ENCODE peak calls at places on chromosomes 16 and 17, in six cellular contexts. I is fibroblast of mammary gland, V is dorsolateral prefrontal cortex, M is mucosa of descending colon, Y is spleen, G is ovary. O is an unnamed sample.

GRCh38 chr17:56499799-56500388 is 93.6 kb upstream of the NOG start:
- DNase-seq in I (peak), V (no peak), M (peak), Y (no peak), G (no peak), O (no peak)

GRCh38 chr17:48307814-48308411 is 122.1 kb downstream of the SKAP1 start:
- DNase-seq in I (peak), V (no peak), M (peak), Y (peak), G (no peak), O (no peak)

GRCh38 chr17:74757502-74757901 is 9.1 kb downstream of the NHERF1 start:
- DNase-seq in I (no peak), V (no peak), M (no peak), Y (no peak), G (no peak), O (no peak)

GRCh38 chr16:4266372-4266771 is 6.5 kb downstream of the TFAP4 start:
- DNase-seq in I (peak), V (no peak), M (no peak), Y (no peak), G (no peak), O (no peak)

GRCh38 chr17:43608313-43608712 is 53.4 kb downstream of the MEOX1 start:
- DNase-seq in I (peak), V (no peak), M (no peak), Y (no peak), G (no peak), O (no peak)

GRCh38 chr16:5461574-5461973 is 364.0 kb upstream of the EEF2KMT start:
- DNase-seq in I (no peak), V (no peak), M (no peak), Y (no peak), G (no peak), O (no peak)

GRCh38 chr16:87803385-87803784 is 37.6 kb upstream of the KLHDC4 start:
- DNase-seq in I (no peak), V (no peak), M (no peak), Y (no peak), G (no peak), O (no peak)

GRCh38 chr16:17397499-17397891 is 73.3 kb downstream of the XYLT1 start:
- DNase-seq in I (peak), V (no peak), M (peak), Y (no peak), G (no peak), O (no peak)

GRCh38 chr16:693766-694165 is 3.6 kb upstream of the WDR24 start:
- DNase-seq in I (no peak), V (no peak), M (no peak), Y (no peak), G (no peak), O (no peak)

GRCh38 chr17:73533127-73533526 is 111.1 kb downstream of the SDK2 start:
- DNase-seq in I (no peak), V (peak), M (no peak), Y (no peak), G (no peak), O (no peak)

GRCh38 chr16:52929478-52929877 is 123.2 kb downstream of the CHD9NB start:
- DNase-seq in I (no peak), V (no peak), M (no peak), Y (no peak), G (no peak), O (no peak)

GRCh38 chr17:75521290-75521689 is 4.2 kb upstream of the LLGL2 start:
- DNase-seq in I (no peak), V (no peak), M (no peak), Y (no peak), G (no peak), O (peak)

GRCh38 chr17:82424001-82424862 is 5.8 kb upstream of the OGFOD3 start:
- DNase-seq in I (peak), V (no peak), M (peak), Y (no peak), G (no peak), O (no peak)

GRCh38 chr16:22030087-22030812 is 22.3 kb downstream of the MOSMO start:
- DNase-seq in I (no peak), V (no peak), M (no peak), Y (no peak), G (no peak), O (no peak)

GRCh38 chr17:4035081-4035680 is 70.9 kb upstream of the ATP2A3 start:
- DNase-seq in I (no peak), V (no peak), M (no peak), Y (no peak), G (no peak), O (no peak)

GRCh38 chr17:79836952-79837887 is 2.0 kb downstream of the CBX4 start:
- DNase-seq in I (peak), V (no peak), M (peak), Y (peak), G (peak), O (peak)

GRCh38 chr17:79942011-79942405 is 93.7 kb downstream of the TBC1D16 start:
- DNase-seq in I (no peak), V (no peak), M (no peak), Y (peak), G (peak), O (peak)

GRCh38 chr16:83054302-83054701 is 427.5 kb downstream of the CDH13 start:
- DNase-seq in I (no peak), V (no peak), M (no peak), Y (no peak), G (no peak), O (no peak)

GRCh38 chr17:40253565-40253964 is 34.1 kb upstream of the CDC6 start:
- DNase-seq in I (no peak), V (no peak), M (no peak), Y (no peak), G (no peak), O (no peak)

GRCh38 chr16:87417511-87417910 is 25.4 kb downstream of the MAP1LC3B start:
- DNase-seq in I (no peak), V (no peak), M (no peak), Y (no peak), G (no peak), O (no peak)

GRCh38 chr17:57697891-57698708 is 47.0 kb downstream of the CCDC182 start:
- DNase-seq in I (no peak), V (no peak), M (peak), Y (peak), G (no peak), O (no peak)

GRCh38 chr16:51151435-51151950 is 423 bp upstream of the SALL1 start:
- DNase-seq in I (peak), V (peak), M (peak), Y (no peak), G (peak), O (no peak)

GRCh38 chr16:49986351-49987124 is 38.5 kb upstream of the CNEP1R1 start:
- DNase-seq in I (peak), V (no peak), M (no peak), Y (no peak), G (no peak), O (no peak)

GRCh38 chr17:44220211-44221071 is 966 bp upstream of the UBTF start:
- DNase-seq in I (peak), V (peak), M (peak), Y (peak), G (peak), O (peak)

GRCh38 chr16:75471723-75472634 is 7.5 kb upstream of the TMEM170A start:
- DNase-seq in I (peak), V (peak), M (peak), Y (peak), G (peak), O (peak)

GRCh38 chr16:1052791-1053521 is 19.6 kb upstream of the SSTR5 start:
- DNase-seq in I (no peak), V (no peak), M (no peak), Y (no peak), G (no peak), O (no peak)

GRCh38 chr17:49498037-49498615 is 3.0 kb downstream of the NGFR start:
- DNase-seq in I (no peak), V (no peak), M (no peak), Y (no peak), G (no peak), O (no peak)
- TF ChIP-seq CTCF in I (no peak), V (no peak), M (no peak), Y (no peak), G (no peak), O (no peak)

GRCh38 chr17:64024781-64025731 is 4.6 kb upstream of the ICAM2 start:
- DNase-seq in I (peak), V (no peak), M (peak), Y (no peak), G (no peak), O (no peak)

GRCh38 chr17:64022631-64023063 is 2.2 kb upstream of the ICAM2 start:
- DNase-seq in I (no peak), V (no peak), M (no peak), Y (no peak), G (no peak), O (no peak)

GRCh38 chr17:64024215-64024654 is 3.8 kb upstream of the ICAM2 start:
- DNase-seq in I (no peak), V (no peak), M (peak), Y (no peak), G (no peak), O (no peak)

GRCh38 chr17:64028874-64029464 is 8.5 kb upstream of the ICAM2 start:
- DNase-seq in I (peak), V (peak), M (peak), Y (peak), G (peak), O (no peak)

GRCh38 chr17:64025732-64026294 is 5.4 kb upstream of the ICAM2 start:
- DNase-seq in I (peak), V (no peak), M (peak), Y (peak), G (peak), O (peak)
- H3K4me3 ChIP-seq in I (no peak), V (no peak), M (no peak), Y (peak), G (no peak), O (peak)

GRCh38 chr17:45256114-45256966 is 5.6 kb downstream of the SPATA32 start:
- DNase-seq in I (no peak), V (no peak), M (no peak), Y (no peak), G (no peak), O (no peak)
- TF ChIP-seq CTCF in I (no peak), V (no peak), M (no peak), Y (no peak), G (no peak), O (no peak)

GRCh38 chr17:78140169-78141051 is 5.8 kb upstream of the C17orf99 start:
- DNase-seq in I (peak), V (no peak), M (peak), Y (peak), G (peak), O (peak)
- H3K4me3 ChIP-seq in I (no peak), V (no peak), M (no peak), Y (peak), G (no peak), O (peak)

GRCh38 chr16:85894266-85894665 is 4.7 kb upstream of the IRF8 start:
- DNase-seq in I (no peak), V (no peak), M (peak), Y (no peak), G (no peak), O (no peak)
- TF ChIP-seq CTCF in I (no peak), V (no peak), M (no peak), Y (no peak), G (no peak), O (peak)

GRCh38 chr17:81049372-81049911 is 14.5 kb downstream of the BAIAP2 start:
- DNase-seq in I (no peak), V (no peak), M (no peak), Y (no peak), G (no peak), O (no peak)
- H3K4me3 ChIP-seq in I (no peak), V (peak), M (no peak), Y (peak), G (no peak), O (peak)

GRCh38 chr17:49708515-49709161 is 874 bp upstream of the SLC35B1 start:
- DNase-seq in I (peak), V (no peak), M (peak), Y (peak), G (no peak), O (no peak)
- TF ChIP-seq CTCF in I (no peak), V (no peak), M (no peak), Y (no peak), G (no peak), O (no peak)

GRCh38 chr16:13909069-13909468 is 10.9 kb upstream of the ERCC4 start:
- DNase-seq in I (no peak), V (no peak), M (no peak), Y (no peak), G (no peak), O (no peak)
- H3K4me3 ChIP-seq in I (no peak), V (no peak), M (no peak), Y (no peak), G (no peak), O (no peak)

GRCh38 chr17:12900474-12900873 is 111.2 kb downstream of the ARHGAP44 start:
- DNase-seq in I (no peak), V (no peak), M (no peak), Y (no peak), G (no peak), O (no peak)
- TF ChIP-seq CTCF in I (no peak), V (no peak), M (no peak), Y (no peak), G (no peak), O (no peak)

DNA sequence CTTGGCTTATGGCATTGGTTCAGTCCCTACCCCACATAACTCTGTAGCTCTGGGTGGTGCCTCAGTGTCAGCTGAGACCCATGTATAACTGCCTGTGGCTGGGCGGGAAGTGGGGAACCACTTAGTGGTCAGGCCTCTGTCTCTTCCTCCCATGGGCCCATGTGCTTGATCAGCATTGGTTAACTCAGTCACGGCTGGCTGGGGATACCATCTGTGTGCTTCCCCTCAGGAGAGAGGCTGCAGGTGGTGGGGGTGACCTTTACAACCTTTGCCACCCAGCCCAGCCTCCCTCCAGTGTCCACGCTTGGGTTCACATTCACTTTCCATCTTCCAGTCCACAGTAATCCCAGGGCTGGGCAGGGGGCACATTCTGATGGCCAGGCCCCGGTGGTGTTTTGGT is 10.3 kb upstream of the NFATC3 start:
- DNase-seq in I (no peak), V (no peak), M (peak), Y (peak), G (no peak), O (no peak)
- H3K4me3 ChIP-seq in I (no peak), V (no peak), M (no peak), Y (peak), G (no peak), O (no peak)

O was measured in upper lobe of right lung.